ENCODE peak calls at places on chromosomes 7 and 10, in six cellular contexts. X is A549, Q is HepG2, M is IMR-90, Y is K562, V is GM12878. L is an unnamed sample.

GRCh38 chr7:132783824-132784223 is 207.6 kb upstream of the PLXNA4 start:
- DNase-seq in X (peak), Q (no peak), M (peak), Y (no peak), V (no peak), L (no peak)

GRCh38 chr10:28711776-28712175 is 34.5 kb downstream of the BAMBI start:
- DNase-seq in X (no peak), Q (peak), M (no peak), Y (no peak), V (no peak), L (no peak)

GRCh38 chr10:129140861-129141260 is 326.2 kb upstream of the MGMT start:
- DNase-seq in X (no peak), Q (no peak), M (no peak), Y (no peak), V (no peak), L (peak)

GRCh38 chr7:84372712-84373111 is 178.1 kb upstream of the SEMA3A start:
- DNase-seq in X (no peak), Q (no peak), M (peak), Y (no peak), V (no peak), L (no peak)

GRCh38 chr10:70956029-70956759 is 67.8 kb upstream of the PCBD1 start:
- DNase-seq in X (peak), Q (peak), M (no peak), Y (peak), V (no peak), L (no peak)

GRCh38 chr7:114310344-114311118 is 104.1 kb upstream of the FOXP2 start:
- DNase-seq in X (no peak), Q (no peak), M (no peak), Y (no peak), V (no peak), L (no peak)

GRCh38 chr10:1109795-1110673 is 53.8 kb downstream of the WDR37 start:
- DNase-seq in X (peak), Q (peak), M (peak), Y (peak), V (peak), L (peak)

GRCh38 chr7:100351657-100352058 is 6.3 kb upstream of the PILRB start:
- DNase-seq in X (no peak), Q (no peak), M (no peak), Y (no peak), V (no peak), L (no peak)

GRCh38 chr10:96984512-96985225 is 152.6 kb downstream of the LCOR start:
- DNase-seq in X (no peak), Q (no peak), M (no peak), Y (no peak), V (no peak), L (no peak)

GRCh38 chr10:121668336-121669009 is 70.2 kb upstream of the FGFR2 start:
- DNase-seq in X (no peak), Q (no peak), M (no peak), Y (no peak), V (no peak), L (peak)

GRCh38 chr10:111865550-111865949 is 318.0 kb downstream of the GPAM start:
- DNase-seq in X (no peak), Q (no peak), M (no peak), Y (no peak), V (no peak), L (no peak)

DNA sequence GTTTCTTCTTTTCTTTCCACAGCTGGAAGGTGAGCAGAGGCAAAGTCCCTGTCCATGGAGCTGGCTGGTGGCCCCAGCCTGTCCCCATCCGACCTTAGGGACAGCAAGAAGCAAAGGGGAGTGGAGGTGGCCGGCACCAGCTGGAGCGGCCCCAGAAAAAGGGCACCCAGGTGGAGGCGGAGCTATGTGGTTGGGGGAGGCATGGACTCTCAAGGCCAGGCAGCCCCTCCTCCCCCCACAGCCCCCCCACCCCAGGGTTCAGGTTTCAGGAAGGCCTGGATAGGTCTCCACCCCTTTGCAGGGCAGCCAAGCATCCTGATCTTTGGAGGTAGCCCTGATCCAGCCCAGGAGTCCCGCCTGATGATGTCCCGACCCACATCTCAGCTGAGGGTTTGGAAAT is at the start of gene SSC4D:
- DNase-seq in X (no peak), Q (peak), M (no peak), Y (peak), V (no peak), L (no peak)
- TF ChIP-seq RFX5 in X (no peak), Q (no peak), M (no peak), Y (no peak), V (no peak), L (no peak)

GRCh38 chr7:17158261-17158660 is 140.2 kb upstream of the AHR start:
- DNase-seq in X (no peak), Q (peak), M (no peak), Y (no peak), V (no peak), L (no peak)
- TF ChIP-seq RFX5 in X (no peak), Q (no peak), M (no peak), Y (no peak), V (no peak), L (no peak)

DNA sequence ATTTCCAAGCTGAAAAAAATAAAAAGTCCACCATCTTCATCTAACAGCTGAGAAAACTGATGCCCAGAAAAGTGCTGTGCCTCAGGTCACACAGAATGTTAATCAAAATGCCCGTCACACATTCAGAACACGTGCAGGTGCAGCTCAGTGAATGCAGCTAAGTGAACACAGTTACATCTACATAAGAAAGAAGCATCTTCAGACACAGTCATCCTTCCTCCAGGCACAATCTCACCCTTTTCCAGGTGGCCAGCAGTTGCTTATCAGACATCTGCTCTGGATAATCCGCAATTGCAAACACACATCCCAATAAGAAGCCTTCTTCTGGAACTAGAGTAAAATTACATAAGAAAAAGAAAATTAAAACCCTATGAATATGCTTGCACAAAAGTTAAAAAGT is 35.3 kb downstream of the PAXIP1 start:
- DNase-seq in X (no peak), Q (no peak), M (no peak), Y (no peak), V (no peak), L (no peak)
- TF ChIP-seq RFX5 in X (no peak), Q (no peak), M (no peak), Y (no peak), V (no peak), L (no peak)

GRCh38 chr7:131077735-131078134 is 249.9 kb upstream of the MKLN1 start:
- DNase-seq in X (no peak), Q (no peak), M (no peak), Y (no peak), V (no peak), L (no peak)

GRCh38 chr7:131075406-131075805 is 252.3 kb upstream of the MKLN1 start:
- DNase-seq in X (no peak), Q (no peak), M (no peak), Y (no peak), V (no peak), L (no peak)

GRCh38 chr7:131076711-131077170 is 250.9 kb upstream of the MKLN1 start:
- DNase-seq in X (no peak), Q (peak), M (peak), Y (no peak), V (no peak), L (no peak)

GRCh38 chr7:131074585-131074984 is 253.1 kb upstream of the MKLN1 start:
- DNase-seq in X (no peak), Q (no peak), M (no peak), Y (no peak), V (no peak), L (no peak)

GRCh38 chr7:131076032-131076431 is 251.6 kb upstream of the MKLN1 start:
- DNase-seq in X (no peak), Q (no peak), M (peak), Y (no peak), V (no peak), L (no peak)
- TF ChIP-seq RFX5 in X (no peak), Q (no peak), M (no peak), Y (no peak), V (no peak), L (no peak)

GRCh38 chr7:72019436-72019835 is 392.7 kb downstream of the CALN1 start:
- DNase-seq in X (no peak), Q (no peak), M (no peak), Y (no peak), V (no peak), L (no peak)
- TF ChIP-seq RFX5 in X (no peak), Q (no peak), M (no peak), Y (no peak), V (no peak), L (no peak)

GRCh38 chr7:44572771-44573170 is 937 bp downstream of the DDX56 start:
- DNase-seq in X (no peak), Q (no peak), M (no peak), Y (peak), V (no peak), L (no peak)
- TF ChIP-seq RFX5 in X (no peak), Q (no peak), M (no peak), Y (no peak), V (no peak), L (no peak)

GRCh38 chr10:133264455-133264854 is 12.2 kb downstream of the ADAM8 start:
- DNase-seq in X (no peak), Q (no peak), M (no peak), Y (no peak), V (no peak), L (no peak)
- TF ChIP-seq RFX5 in X (no peak), Q (no peak), M (no peak), Y (no peak), V (no peak), L (no peak)

GRCh38 chr7:40301486-40302065 is 166.8 kb downstream of the SUGCT start:
- DNase-seq in X (no peak), Q (no peak), M (peak), Y (no peak), V (no peak), L (no peak)
- TF ChIP-seq RFX5 in X (no peak), Q (no peak), M (no peak), Y (no peak), V (no peak), L (no peak)

GRCh38 chr10:17713758-17714157 is 38.2 kb upstream of the TMEM236 start:
- DNase-seq in X (no peak), Q (no peak), M (no peak), Y (no peak), V (no peak), L (no peak)
- TF ChIP-seq RFX5 in X (no peak), Q (no peak), M (no peak), Y (no peak), V (no peak), L (no peak)

L was measured in SK-N-SH.